ENCODE peak calls at places on chromosome 10, in nine cellular contexts. One of them, this sample, is unnamed.

GRCh38 chr10:77392236-77392721 is 245.3 kb downstream of the KCNMA1 start:
- DNase-seq in endothelial cell of umbilical vein: no peak
- DNase-seq in transverse colon: no peak
- DNase-seq in GM23338: no peak
- DNase-seq in esophagus muscularis mucosa: no peak
- DNase-seq in spleen: no peak
- DNase-seq in Panc1: no peak
- DNase-seq in prostate gland: no peak
- DNase-seq in sigmoid colon: no peak
- DNase-seq in this sample: no peak

GRCh38 chr10:71696635-71697326 is 22.8 kb downstream of the C10orf105 start:
- DNase-seq in endothelial cell of umbilical vein: peak; percentile 23
- DNase-seq in transverse colon: peak; percentile 80
- DNase-seq in GM23338: peak; percentile 87
- DNase-seq in esophagus muscularis mucosa: no peak
- DNase-seq in spleen: peak; percentile 90
- DNase-seq in Panc1: peak; percentile 48
- DNase-seq in prostate gland: no peak
- DNase-seq in sigmoid colon: no peak
- DNase-seq in this sample: no peak

GRCh38 chr10:30447125-30447799 is 13.3 kb downstream of the MAP3K8 start:
- DNase-seq in endothelial cell of umbilical vein: no peak
- DNase-seq in transverse colon: no peak
- DNase-seq in GM23338: no peak
- DNase-seq in esophagus muscularis mucosa: no peak
- DNase-seq in spleen: no peak
- DNase-seq in Panc1: no peak
- DNase-seq in prostate gland: no peak
- DNase-seq in sigmoid colon: no peak
- DNase-seq in this sample: peak; percentile 77

GRCh38 chr10:102869290-102870198 is at the start of gene AS3MT:
- DNase-seq in endothelial cell of umbilical vein: peak; percentile 22
- DNase-seq in transverse colon: peak; percentile 22
- DNase-seq in GM23338: peak; percentile 91
- DNase-seq in esophagus muscularis mucosa: no peak
- DNase-seq in spleen: peak; percentile 76
- DNase-seq in Panc1: no peak
- DNase-seq in prostate gland: peak; percentile 24
- DNase-seq in sigmoid colon: peak; percentile 68
- DNase-seq in this sample: no peak

GRCh38 chr10:73586583-73586984 is 4.6 kb downstream of the USP54 start:
- DNase-seq in endothelial cell of umbilical vein: peak; percentile 93
- DNase-seq in transverse colon: peak; percentile 38
- DNase-seq in GM23338: no peak
- DNase-seq in esophagus muscularis mucosa: no peak
- DNase-seq in spleen: no peak
- DNase-seq in Panc1: no peak
- DNase-seq in prostate gland: peak; percentile 69
- DNase-seq in sigmoid colon: no peak
- DNase-seq in this sample: no peak

GRCh38 chr10:34780818-34781380 is 34.2 kb downstream of the PARD3 start:
- DNase-seq in endothelial cell of umbilical vein: peak; percentile 73
- DNase-seq in transverse colon: no peak
- DNase-seq in GM23338: no peak
- DNase-seq in esophagus muscularis mucosa: no peak
- DNase-seq in spleen: no peak
- DNase-seq in Panc1: no peak
- DNase-seq in prostate gland: no peak
- DNase-seq in sigmoid colon: peak; percentile 81
- DNase-seq in this sample: no peak

GRCh38 chr10:73967022-73967429 is 30.9 kb upstream of the VCL start:
- DNase-seq in endothelial cell of umbilical vein: no peak
- DNase-seq in transverse colon: no peak
- DNase-seq in GM23338: peak; percentile 85
- DNase-seq in esophagus muscularis mucosa: no peak
- DNase-seq in spleen: no peak
- DNase-seq in Panc1: no peak
- DNase-seq in prostate gland: no peak
- DNase-seq in sigmoid colon: no peak
- DNase-seq in this sample: no peak

GRCh38 chr10:111890046-111890445 is 293.5 kb downstream of the GPAM start:
- DNase-seq in endothelial cell of umbilical vein: no peak
- DNase-seq in transverse colon: no peak
- DNase-seq in GM23338: peak; percentile 4
- DNase-seq in esophagus muscularis mucosa: no peak
- DNase-seq in spleen: no peak
- DNase-seq in Panc1: no peak
- DNase-seq in prostate gland: no peak
- DNase-seq in sigmoid colon: no peak
- DNase-seq in this sample: no peak

GRCh38 chr10:59774451-59774850 is 21.2 kb upstream of the MRLN start:
- DNase-seq in endothelial cell of umbilical vein: no peak
- DNase-seq in transverse colon: no peak
- DNase-seq in GM23338: no peak
- DNase-seq in esophagus muscularis mucosa: no peak
- DNase-seq in spleen: no peak
- DNase-seq in Panc1: no peak
- DNase-seq in prostate gland: no peak
- DNase-seq in sigmoid colon: no peak
- DNase-seq in this sample: no peak

GRCh38 chr10:86946215-86947170 is 10.9 kb downstream of the MMRN2 start:
- DNase-seq in endothelial cell of umbilical vein: no peak
- DNase-seq in transverse colon: peak; percentile 25
- DNase-seq in GM23338: no peak
- DNase-seq in esophagus muscularis mucosa: no peak
- DNase-seq in spleen: no peak
- DNase-seq in Panc1: no peak
- DNase-seq in prostate gland: no peak
- DNase-seq in sigmoid colon: peak; percentile 81
- DNase-seq in this sample: no peak

GRCh38 chr10:84334806-84335205 is 6.4 kb downstream of the CCSER2 start:
- DNase-seq in endothelial cell of umbilical vein: no peak
- DNase-seq in transverse colon: no peak
- DNase-seq in GM23338: peak; percentile 20
- DNase-seq in esophagus muscularis mucosa: no peak
- DNase-seq in spleen: no peak
- DNase-seq in Panc1: no peak
- DNase-seq in prostate gland: no peak
- DNase-seq in sigmoid colon: no peak
- DNase-seq in this sample: no peak

GRCh38 chr10:43230101-43230908 is 36.6 kb downstream of the RASGEF1A start:
- DNase-seq in endothelial cell of umbilical vein: no peak
- DNase-seq in transverse colon: peak; percentile 5
- DNase-seq in GM23338: peak; percentile 70
- DNase-seq in esophagus muscularis mucosa: no peak
- DNase-seq in spleen: peak; percentile 73
- DNase-seq in Panc1: no peak
- DNase-seq in prostate gland: no peak
- DNase-seq in sigmoid colon: peak; percentile 55
- DNase-seq in this sample: no peak

GRCh38 chr10:132541601-132542011 is 4.0 kb downstream of the INPP5A start:
- DNase-seq in endothelial cell of umbilical vein: no peak
- DNase-seq in transverse colon: no peak
- DNase-seq in GM23338: no peak
- DNase-seq in esophagus muscularis mucosa: no peak
- DNase-seq in spleen: peak; percentile 67
- DNase-seq in Panc1: no peak
- DNase-seq in prostate gland: no peak
- DNase-seq in sigmoid colon: peak; percentile 54
- DNase-seq in this sample: no peak

DNA sequence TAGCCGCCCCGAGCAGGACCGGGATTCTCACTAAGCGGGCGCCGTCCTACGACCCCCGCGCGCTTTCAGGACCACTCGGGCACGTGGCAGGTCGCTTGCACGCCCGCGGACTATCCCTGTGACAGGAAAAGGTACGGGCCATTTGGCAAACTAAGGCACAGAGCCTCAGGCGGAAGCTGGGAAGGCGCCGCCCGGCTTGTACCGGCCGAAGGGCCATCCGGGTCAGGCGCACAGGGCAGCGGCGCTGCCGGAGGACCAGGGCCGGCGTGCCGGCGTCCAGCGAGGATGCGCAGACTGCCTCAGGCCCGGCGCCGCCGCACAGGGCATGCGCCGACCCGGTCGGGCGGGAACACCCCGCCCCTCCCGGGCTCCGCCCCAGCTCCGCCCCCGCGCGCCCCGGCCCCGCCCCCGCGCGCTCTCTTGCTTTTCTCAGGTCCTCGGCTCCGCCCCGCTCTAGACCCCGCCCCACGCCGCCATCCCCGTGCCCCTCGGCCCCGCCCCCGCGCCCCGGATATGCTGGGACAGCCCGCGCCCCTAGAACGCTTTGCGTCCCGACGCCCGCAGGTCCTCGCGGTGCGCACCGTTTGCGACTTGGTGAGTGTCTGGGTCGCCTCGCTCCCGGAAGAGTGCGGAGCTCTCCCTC is at the start of gene MGMT:
- DNase-seq in endothelial cell of umbilical vein: peak; percentile 50
- DNase-seq in transverse colon: peak; percentile 97
- DNase-seq in GM23338: peak; percentile 97
- DNase-seq in esophagus muscularis mucosa: peak; percentile 99
- DNase-seq in spleen: peak; percentile 99
- DNase-seq in Panc1: peak; percentile 5
- DNase-seq in prostate gland: peak; percentile 93
- DNase-seq in sigmoid colon: peak; percentile 97
- DNase-seq in this sample: peak; percentile 15
- TF ChIP-seq POLR2AphosphoS5 in endothelial cell of umbilical vein: no peak
- TF ChIP-seq POLR2AphosphoS5 in transverse colon: peak; percentile 49
- TF ChIP-seq POLR2AphosphoS5 in GM23338: peak; percentile 86
- TF ChIP-seq POLR2AphosphoS5 in esophagus muscularis mucosa: peak; percentile 86
- TF ChIP-seq POLR2AphosphoS5 in spleen: peak; percentile 93
- TF ChIP-seq POLR2AphosphoS5 in Panc1: peak; percentile 95
- TF ChIP-seq POLR2AphosphoS5 in prostate gland: no peak
- TF ChIP-seq POLR2AphosphoS5 in sigmoid colon: peak; percentile 82
- TF ChIP-seq POLR2AphosphoS5 in this sample: peak; percentile 78

GRCh38 chr10:88608052-88608732 is 21.6 kb downstream of the LIPJ start:
- DNase-seq in endothelial cell of umbilical vein: no peak
- DNase-seq in transverse colon: no peak
- DNase-seq in GM23338: no peak
- DNase-seq in esophagus muscularis mucosa: no peak
- DNase-seq in spleen: no peak
- DNase-seq in Panc1: no peak
- DNase-seq in prostate gland: no peak
- DNase-seq in sigmoid colon: no peak
- DNase-seq in this sample: no peak
- H3K27ac ChIP-seq in endothelial cell of umbilical vein: no peak overlapping the region
- H3K27ac ChIP-seq in transverse colon: no peak overlapping the region
- H3K27ac ChIP-seq in GM23338: no peak overlapping the region
- H3K27ac ChIP-seq in esophagus muscularis mucosa: no peak overlapping the region
- H3K27ac ChIP-seq in spleen: no peak overlapping the region
- H3K27ac ChIP-seq in Panc1: no peak overlapping the region
- H3K27ac ChIP-seq in prostate gland: no peak overlapping the region
- H3K27ac ChIP-seq in sigmoid colon: no peak overlapping the region
- H3K27ac ChIP-seq in this sample: no peak overlapping the region

GRCh38 chr10:101693701-101694055 is 1.3 kb downstream of the FBXW4 start:
- DNase-seq in endothelial cell of umbilical vein: no peak
- DNase-seq in transverse colon: peak; percentile 10
- DNase-seq in GM23338: no peak
- DNase-seq in esophagus muscularis mucosa: no peak
- DNase-seq in spleen: no peak
- DNase-seq in Panc1: no peak
- DNase-seq in prostate gland: peak; percentile 8
- DNase-seq in sigmoid colon: no peak
- DNase-seq in this sample: no peak

GRCh38 chr10:101696632-101697031 is 1.7 kb upstream of the FBXW4 start:
- DNase-seq in endothelial cell of umbilical vein: no peak
- DNase-seq in transverse colon: no peak
- DNase-seq in GM23338: no peak
- DNase-seq in esophagus muscularis mucosa: no peak
- DNase-seq in spleen: no peak
- DNase-seq in Panc1: no peak
- DNase-seq in prostate gland: no peak
- DNase-seq in sigmoid colon: no peak
- DNase-seq in this sample: no peak

GRCh38 chr10:101694056-101694673 is 805 bp downstream of the FBXW4 start:
- DNase-seq in endothelial cell of umbilical vein: peak; percentile 68
- DNase-seq in transverse colon: peak; percentile 73
- DNase-seq in GM23338: peak; percentile 79
- DNase-seq in esophagus muscularis mucosa: peak; percentile 92
- DNase-seq in spleen: peak; percentile 92
- DNase-seq in Panc1: no peak
- DNase-seq in prostate gland: peak; percentile 60
- DNase-seq in sigmoid colon: peak; percentile 84
- DNase-seq in this sample: no peak

GRCh38 chr10:101695404-101695732 is 398 bp upstream of the FBXW4 start:
- DNase-seq in endothelial cell of umbilical vein: peak; percentile 40
- DNase-seq in transverse colon: no peak
- DNase-seq in GM23338: no peak
- DNase-seq in esophagus muscularis mucosa: no peak
- DNase-seq in spleen: no peak
- DNase-seq in Panc1: no peak
- DNase-seq in prostate gland: no peak
- DNase-seq in sigmoid colon: no peak
- DNase-seq in this sample: no peak

GRCh38 chr10:101694674-101695403 is at the start of gene FBXW4:
- DNase-seq in endothelial cell of umbilical vein: peak; percentile 39
- DNase-seq in transverse colon: peak; percentile 75
- DNase-seq in GM23338: peak; percentile 85
- DNase-seq in esophagus muscularis mucosa: no peak
- DNase-seq in spleen: peak; percentile 93
- DNase-seq in Panc1: no peak
- DNase-seq in prostate gland: peak; percentile 41
- DNase-seq in sigmoid colon: peak; percentile 71
- DNase-seq in this sample: no peak
- TF ChIP-seq POLR2AphosphoS5 in endothelial cell of umbilical vein: peak; percentile 33
- TF ChIP-seq POLR2AphosphoS5 in transverse colon: peak; percentile 57
- TF ChIP-seq POLR2AphosphoS5 in GM23338: peak; percentile 35
- TF ChIP-seq POLR2AphosphoS5 in esophagus muscularis mucosa: no peak
- TF ChIP-seq POLR2AphosphoS5 in spleen: peak; percentile 76
- TF ChIP-seq POLR2AphosphoS5 in Panc1: peak; percentile 5
- TF ChIP-seq POLR2AphosphoS5 in prostate gland: no peak
- TF ChIP-seq POLR2AphosphoS5 in sigmoid colon: no peak
- TF ChIP-seq POLR2AphosphoS5 in this sample: peak; percentile 73

DNA sequence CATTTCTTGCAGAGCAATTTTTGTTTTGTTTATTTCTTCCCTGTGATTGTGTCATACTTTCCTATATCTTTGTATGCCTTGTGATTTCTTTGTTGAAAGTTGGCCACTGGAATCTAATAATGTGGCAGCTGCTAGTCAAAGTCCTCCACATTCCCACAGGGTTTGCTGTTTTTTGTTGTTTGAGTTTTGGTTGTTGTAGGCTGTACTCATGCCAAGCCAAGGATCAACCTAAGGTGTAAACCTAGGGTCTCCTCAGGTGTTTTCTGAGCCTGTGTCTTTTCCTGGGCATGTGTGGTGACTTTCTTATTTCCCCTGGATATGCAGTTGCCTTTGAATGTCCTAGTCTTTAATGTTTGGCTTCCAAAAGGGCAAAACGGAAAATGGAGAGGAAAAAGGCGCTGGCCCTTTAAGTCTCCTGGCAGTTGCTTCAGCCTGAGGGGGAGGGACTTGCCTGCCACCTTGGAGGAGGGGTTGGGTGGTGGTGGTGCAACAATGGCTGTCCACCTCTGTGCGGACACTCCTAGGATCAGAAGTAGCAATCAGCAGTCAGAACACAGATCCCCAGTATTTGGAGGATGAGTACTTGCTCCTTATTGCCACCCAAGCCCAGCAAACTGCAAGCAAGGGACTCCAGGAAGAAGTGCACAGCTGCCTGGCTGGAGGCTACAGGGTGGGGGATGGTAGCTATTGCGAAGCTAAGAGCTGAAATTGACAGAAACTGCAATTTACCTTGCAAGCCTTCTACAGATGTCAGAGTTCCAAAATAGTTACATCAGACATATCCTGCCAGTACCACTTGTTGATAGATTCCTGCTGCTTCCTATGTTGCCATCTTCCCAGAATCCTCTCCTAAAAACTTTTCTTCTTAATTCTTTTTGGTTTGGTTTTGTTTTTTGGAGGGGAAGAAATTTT is 5.6 kb upstream of the ZNF518A start:
- DNase-seq in endothelial cell of umbilical vein: peak; percentile 37
- DNase-seq in transverse colon: peak; percentile 63
- DNase-seq in GM23338: peak; percentile 75
- DNase-seq in esophagus muscularis mucosa: no peak
- DNase-seq in spleen: peak; percentile 77
- DNase-seq in Panc1: peak; percentile 60
- DNase-seq in prostate gland: no peak
- DNase-seq in sigmoid colon: no peak
- DNase-seq in this sample: peak; percentile 67
- H3K27ac ChIP-seq in endothelial cell of umbilical vein: no peak overlapping the region
- H3K27ac ChIP-seq in transverse colon: peak overlapping the region; percentile 61
- H3K27ac ChIP-seq in GM23338: peak overlapping the region; percentile 35
- H3K27ac ChIP-seq in esophagus muscularis mucosa: no peak overlapping the region
- H3K27ac ChIP-seq in spleen: no peak overlapping the region
- H3K27ac ChIP-seq in Panc1: peak overlapping the region; percentile 36
- H3K27ac ChIP-seq in prostate gland: no peak overlapping the region
- H3K27ac ChIP-seq in sigmoid colon: no peak overlapping the region
- H3K27ac ChIP-seq in this sample: peak overlapping the region; percentile 77

This sample was measured in HCT116.